ENCODE peak calls at places on chromosome 14, in ten cellular contexts. A is activated naive CD8-positive, alpha-beta T cell treated with anti-CD3 and anti-CD28 coated beads, Interleukin-2, amount 10 ng/mL, durations not matched to agents 7 days and 5 days; V is right lobe of liver; F is HepG2; W is activated T-cell treated with anti-CD3 and anti-CD28 coated beads, Interleukin-2, amount 50 U/mL, for 72 hours; Y is stimulated activated effector memory CD8-positive, alpha-beta T cell treated with anti-CD3 and anti-CD28 coated beads, Interleukin-12 subunit alpha, Interleukin-12 subunit beta, amount 100 ng/mL, for 72 hours; T is esophagus mucosa; P is effector memory CD8-positive, alpha-beta T cell; Q is naive thymus-derived CD4-positive, alpha-beta T cell; N is Right ventricle myocardium superior. K is an unnamed sample.

GRCh38 chr14:106652494-106652893 is 1126.1 kb downstream of the TMEM121 start:
- ATAC-seq in A (no peak), N (no peak), P (no peak), Q (no peak), F (peak; percentile 73), W (peak; percentile 23), T (no peak), V (no peak), Y (peak; percentile 39), K (no peak)

GRCh38 chr14:61484011-61484410 is 162.6 kb downstream of the PRKCH start:
- ATAC-seq in F (no peak), T (no peak), A (no peak), Q (no peak), N (no peak), Y (no peak), V (peak; percentile 42), P (no peak), W (no peak), K (no peak)

GRCh38 chr14:64844272-64844671 is 35.4 kb downstream of the SPTB start:
- ATAC-seq in Q (peak; percentile 46), Y (no peak), P (no peak), N (no peak), T (no peak), V (no peak), W (no peak), A (no peak), F (no peak), K (no peak)

GRCh38 chr14:58979325-58979724 is 209.1 kb upstream of the DAAM1 start:
- ATAC-seq in N (peak; percentile 67), A (no peak), V (no peak), F (no peak), Y (no peak), P (no peak), W (no peak), T (no peak), Q (no peak), K (no peak)

GRCh38 chr14:34935552-34935951 is 47.2 kb upstream of the SRP54 start:
- ATAC-seq in A (no peak), F (no peak), T (no peak), Y (no peak), Q (no peak), V (peak; percentile 33), N (no peak), P (no peak), W (no peak), K (no peak)

GRCh38 chr14:70515796-70516195 is 19.0 kb downstream of the ADAM20 start:
- ATAC-seq in F (no peak), P (no peak), T (no peak), Q (no peak), W (peak; percentile 58), N (no peak), V (no peak), Y (peak; percentile 34), A (no peak), K (peak; percentile 67)

GRCh38 chr14:95199298-95199983 is 42.1 kb upstream of the DICER1 start:
- ATAC-seq in Q (no peak), P (no peak), F (no peak), V (no peak), Y (no peak), N (no peak), A (no peak), T (no peak), W (no peak), K (no peak)

GRCh38 chr14:100554082-100554677 is 33.0 kb downstream of the BEGAIN start:
- ATAC-seq in T (peak; percentile 86), P (peak; percentile 43), V (no peak), A (peak; percentile 27), N (peak; percentile 62), Y (no peak), Q (peak; percentile 79), W (no peak), F (no peak), K (no peak)

GRCh38 chr14:28584951-28585350 is 181.6 kb upstream of the FOXG1 start:
- ATAC-seq in Q (no peak), T (no peak), N (no peak), A (no peak), Y (no peak), W (no peak), V (no peak), F (no peak), P (no peak), K (no peak)

GRCh38 chr14:106850913-106851825 is 1324.8 kb downstream of the TMEM121 start:
- ATAC-seq in F (no peak), T (peak; percentile 60), Q (no peak), Y (no peak), V (no peak), A (no peak), W (no peak), P (no peak), N (no peak), K (no peak)

GRCh38 chr14:57547131-57547530 is 53.5 kb upstream of the CCDC198 start:
- ATAC-seq in T (no peak), F (no peak), V (no peak), W (no peak), P (no peak), A (no peak), Y (no peak), N (no peak), Q (no peak), K (no peak)

GRCh38 chr14:103382375-103382774 is 2.8 kb upstream of the MARK3 start:
- ATAC-seq in Q (no peak), F (no peak), A (no peak), W (no peak), V (no peak), P (no peak), N (no peak), Y (no peak), T (no peak), K (no peak)

GRCh38 chr14:102530828-102531478 is 21.4 kb upstream of the ANKRD9 start:
- ATAC-seq in W (no peak), A (no peak), P (peak; percentile 14), F (peak; percentile 46), T (peak; percentile 59), Y (no peak), Q (peak; percentile 69), N (peak; percentile 19), V (no peak), K (no peak)

GRCh38 chr14:88551094-88551870 is 3.5 kb downstream of the PTPN21 start:
- ATAC-seq in Q (peak; percentile 43), T (peak; percentile 82), V (peak; percentile 85), W (peak; percentile 69), P (peak; percentile 27), Y (peak; percentile 59), F (no peak), N (peak; percentile 82), A (peak; percentile 35), K (peak; percentile 32)

GRCh38 chr14:25757364-25757763 is 707.4 kb upstream of the STXBP6 start:
- ATAC-seq in T (no peak), Y (no peak), F (no peak), P (no peak), N (no peak), W (no peak), V (no peak), Q (no peak), A (no peak), K (no peak)

GRCh38 chr14:85527458-85527857 is 2.5 kb upstream of the FLRT2 start:
- ATAC-seq in T (no peak), A (no peak), N (no peak), F (no peak), W (no peak), Y (no peak), V (no peak), P (no peak), Q (no peak), K (no peak)

GRCh38 chr14:24941719-24942118 is 108.2 kb downstream of the STXBP6 start:
- ATAC-seq in P (no peak), N (no peak), F (peak; percentile 36), Q (no peak), T (no peak), V (no peak), A (no peak), W (no peak), Y (no peak), K (no peak)

GRCh38 chr14:62957562-62957961 is 87.7 kb downstream of the KCNH5 start:
- ATAC-seq in Q (no peak), W (no peak), T (no peak), Y (no peak), N (no peak), V (no peak), F (no peak), P (no peak), A (no peak), K (no peak)

GRCh38 chr14:24430682-24431568 is 1.2 kb downstream of the KHNYN start:
- ATAC-seq in P (peak; percentile 60), V (no peak), N (peak; percentile 18), W (peak; percentile 60), A (peak; percentile 27), F (peak; percentile 0), Y (peak; percentile 73), Q (peak; percentile 45), T (no peak), K (peak; percentile 52)

GRCh38 chr14:97943619-97944018 is 1146.4 kb downstream of the VRK1 start:
- ATAC-seq in P (no peak), V (no peak), Q (no peak), T (no peak), Y (peak; percentile 69), A (no peak), F (no peak), W (peak; percentile 77), N (no peak), K (peak; percentile 64)

GRCh38 chr14:22380511-22381455 is 208.2 kb downstream of the DAD1 start:
- ATAC-seq in F (no peak), A (no peak), N (no peak), P (no peak), V (peak; percentile 23), Y (no peak), T (no peak), W (no peak), Q (no peak), K (no peak)

GRCh38 chr14:95701846-95702221 is 12.1 kb downstream of the TCL1A start:
- ATAC-seq in F (no peak), Y (no peak), T (no peak), Q (no peak), V (no peak), W (no peak), P (no peak), A (no peak), N (no peak), K (no peak)

GRCh38 chr14:79534703-79535353 is 676.5 kb downstream of the DIO2 start:
- ATAC-seq in P (no peak), Q (no peak), A (no peak), W (no peak), V (no peak), T (no peak), N (no peak), Y (no peak), F (no peak), K (no peak)

GRCh38 chr14:66072190-66072905 is 413.8 kb upstream of the CCDC196 start:
- ATAC-seq in N (no peak), A (no peak), F (no peak), V (no peak), Y (no peak), T (no peak), P (no peak), Q (no peak), W (no peak), K (no peak)

GRCh38 chr14:77023001-77023996 is 5.2 kb downstream of the IRF2BPL start:
- ATAC-seq in W (peak; percentile 4), T (peak; percentile 54), P (no peak), F (peak; percentile 92), N (peak; percentile 32), Y (no peak), V (peak; percentile 65), Q (no peak), A (no peak), K (peak; percentile 41)

K was measured in activated T-helper 17 cell treated with anti-CD3 and anti-CD28 coated beads, Interleukin-2, amount 50 U/mL, for 72 hours.